ENCODE peak calls at places on chromosomes 13 and 19, in six cellular contexts. J is BJ, L is mesendoderm, M is AG09309, X is uterus, Q is dorsolateral prefrontal cortex. F is an unnamed sample.

GRCh38 chr19:28546148-28546685 is 666.7 kb downstream of the UQCRFS1 start:
- DNase-seq in L (no peak), X (no peak), J (no peak), Q (no peak), M (no peak), F (no peak)

GRCh38 chr13:21911916-21912315 is 241.0 kb downstream of the FGF9 start:
- DNase-seq in M (no peak), J (no peak), L (peak), X (no peak), Q (no peak), F (no peak)

GRCh38 chr13:111877906-111878305 is 189.0 kb upstream of the SOX1 start:
- DNase-seq in M (no peak), L (no peak), J (no peak), Q (no peak), X (no peak), F (no peak)

GRCh38 chr19:2252481-2253105 is 3.5 kb downstream of the AMH start:
- DNase-seq in L (no peak), J (no peak), Q (no peak), M (no peak), X (no peak), F (no peak)

GRCh38 chr13:97413694-97414093 is 20.3 kb upstream of the RAP2A start:
- DNase-seq in X (no peak), J (no peak), L (peak), M (no peak), Q (no peak), F (no peak)

GRCh38 chr19:33906578-33907335 is 110.1 kb downstream of the KCTD15 start:
- DNase-seq in Q (no peak), J (no peak), L (peak), X (no peak), M (no peak), F (no peak)

GRCh38 chr19:41811036-41811435 is 14.6 kb downstream of the CEACAM3 start:
- DNase-seq in L (no peak), X (no peak), J (no peak), Q (no peak), M (no peak), F (peak)

GRCh38 chr13:46478641-46479040 is 74.3 kb upstream of the LRCH1 start:
- DNase-seq in X (no peak), M (no peak), L (no peak), Q (no peak), J (no peak), F (no peak)

GRCh38 chr19:33444238-33444992 is 70.9 kb downstream of the CEBPG start:
- DNase-seq in L (no peak), M (no peak), Q (peak), X (no peak), J (no peak), F (no peak)

GRCh38 chr13:59490651-59491050 is 673.1 kb downstream of the DIAPH3 start:
- DNase-seq in X (no peak), Q (no peak), M (no peak), L (no peak), J (no peak), F (no peak)

GRCh38 chr13:65615506-65615905 is 1614.6 kb downstream of the PCDH9 start:
- DNase-seq in M (no peak), L (no peak), Q (no peak), X (no peak), J (no peak), F (no peak)

DNA sequence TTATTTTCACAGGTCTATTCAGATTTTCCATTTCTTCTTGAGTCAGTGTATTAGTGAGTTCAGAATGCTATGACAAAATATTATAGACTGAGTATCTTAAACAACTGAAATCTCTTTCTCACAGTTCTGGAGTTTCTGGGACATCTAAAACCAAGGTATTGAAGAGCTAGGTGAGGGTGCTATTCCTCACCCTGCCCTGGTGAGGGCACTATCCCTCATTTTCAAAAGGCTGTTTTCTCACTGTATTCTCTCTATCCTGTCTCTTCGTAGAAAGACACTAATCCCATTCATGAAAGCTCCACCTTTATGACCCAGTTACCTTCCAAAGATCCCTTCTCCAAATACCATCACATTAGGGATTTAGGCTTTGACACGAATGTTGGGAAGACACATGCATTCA is 1617.1 kb downstream of the PCDH9 start:
- DNase-seq in L (peak), X (no peak), M (no peak), Q (no peak), J (no peak), F (no peak)
- H3K4me3 ChIP-seq in L (no peak), X (no peak), M (no peak), Q (no peak), J (no peak), F (no peak)

GRCh38 chr19:6734096-6734696 is 3.2 kb downstream of the GPR108 start:
- DNase-seq in M (no peak), J (no peak), X (no peak), L (no peak), Q (no peak), F (no peak)
- H3K4me3 ChIP-seq in M (no peak), J (no peak), X (no peak), L (no peak), Q (no peak), F (no peak)

DNA sequence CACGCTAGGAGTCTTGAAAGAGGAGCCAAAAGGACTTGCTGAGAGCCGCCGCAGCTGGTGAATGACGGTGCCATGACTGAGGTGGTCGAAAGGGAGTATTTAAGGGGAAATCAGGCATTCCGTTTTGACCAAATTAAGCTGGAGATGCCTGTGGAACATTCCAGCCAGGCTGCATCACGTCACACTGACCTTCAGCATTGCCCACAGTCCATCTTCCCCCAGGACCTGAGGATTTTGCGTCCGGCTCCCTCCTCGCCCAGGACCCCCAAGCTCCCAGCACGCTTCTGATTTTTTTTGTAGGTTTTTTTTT is 12.0 kb downstream of the CYTH2 start:
- DNase-seq in J (no peak), M (no peak), L (no peak), Q (no peak), X (no peak), F (no peak)
- H3K4me3 ChIP-seq in J (peak), M (no peak), L (no peak), Q (peak), X (peak), F (peak)

DNA sequence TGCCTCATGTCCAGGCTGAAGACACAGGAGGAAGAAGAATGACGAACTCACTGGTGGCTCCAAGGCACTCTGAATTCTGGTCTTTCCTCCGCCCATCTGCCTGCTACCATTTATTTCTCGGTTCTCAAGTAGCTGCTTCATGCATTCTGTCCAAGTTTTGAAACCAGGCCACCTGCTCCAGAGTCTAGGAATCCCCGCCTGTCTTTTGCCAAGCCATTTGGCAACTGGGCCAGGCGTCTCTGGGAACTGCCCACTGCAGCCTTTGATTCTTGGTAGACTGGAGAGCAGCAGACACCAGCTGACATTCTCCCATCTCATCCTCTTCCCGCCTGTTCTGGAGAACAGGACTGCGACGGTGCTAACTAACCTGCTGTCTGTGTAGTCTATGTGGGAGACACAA is 10.8 kb downstream of the SLC35E1 start:
- DNase-seq in Q (no peak), J (no peak), L (no peak), M (no peak), X (no peak), F (no peak)
- H3K4me3 ChIP-seq in Q (no peak), J (no peak), L (no peak), M (no peak), X (no peak), F (no peak)

DNA sequence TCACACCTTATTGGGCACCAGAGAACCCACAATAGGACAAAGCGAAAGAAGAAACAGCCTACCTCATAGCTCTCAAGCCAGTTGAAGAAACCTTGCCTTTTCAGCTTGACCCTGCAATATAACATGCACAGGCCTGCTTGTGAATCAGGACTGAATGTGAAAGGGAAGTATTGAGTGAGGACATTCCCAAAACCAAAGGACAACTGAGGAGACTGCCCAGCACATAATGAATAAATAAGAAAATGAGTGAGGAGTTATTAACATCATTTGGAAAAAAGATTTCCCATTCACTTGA is 15.7 kb upstream of the ZNF544 start:
- DNase-seq in M (no peak), X (no peak), Q (no peak), J (no peak), L (no peak), F (no peak)
- H3K4me3 ChIP-seq in M (no peak), X (no peak), Q (no peak), J (no peak), L (peak), F (no peak)

GRCh38 chr19:11159598-11160001 is 4.0 kb upstream of the SPC24 start:
- DNase-seq in Q (no peak), X (peak), L (no peak), J (no peak), M (no peak), F (peak)
- H3K4me3 ChIP-seq in Q (no peak), X (no peak), L (no peak), J (no peak), M (no peak), F (no peak)